ENCODE peak calls at places on chromosomes 13 and 19, in ten cellular contexts. One of them, this sample, is unnamed. For H3K9me3, the result is how much of the 10 kb centered on the place peaks cover.

GRCh38 chr19:1177322-1178114 is 3.5 kb upstream of the SBNO2 start:
- DNase-seq in HCT116: peak
- DNase-seq in breast epithelium: no peak
- DNase-seq in heart right ventricle: no peak
- DNase-seq in upper lobe of right lung: peak
- DNase-seq in AG04450: peak
- DNase-seq in neural progenitor cell: no peak
- DNase-seq in testis: no peak
- DNase-seq in left ventricle myocardium inferior: no peak
- DNase-seq in mucosa of descending colon: peak
- DNase-seq in this sample: peak

GRCh38 chr19:58474291-58474996 is 1.7 kb upstream of the ZNF446 start:
- DNase-seq in HCT116: no peak
- DNase-seq in breast epithelium: no peak
- DNase-seq in heart right ventricle: no peak
- DNase-seq in upper lobe of right lung: no peak
- DNase-seq in AG04450: peak
- DNase-seq in neural progenitor cell: no peak
- DNase-seq in testis: no peak
- DNase-seq in left ventricle myocardium inferior: no peak
- DNase-seq in mucosa of descending colon: no peak
- DNase-seq in this sample: no peak

GRCh38 chr19:39424934-39425333 is 10.8 kb downstream of the RPS16 start:
- DNase-seq in HCT116: no peak
- DNase-seq in breast epithelium: no peak
- DNase-seq in heart right ventricle: no peak
- DNase-seq in upper lobe of right lung: no peak
- DNase-seq in AG04450: no peak
- DNase-seq in neural progenitor cell: no peak
- DNase-seq in testis: no peak
- DNase-seq in left ventricle myocardium inferior: no peak
- DNase-seq in mucosa of descending colon: no peak
- DNase-seq in this sample: no peak

GRCh38 chr19:42051166-42052115 is 18.6 kb downstream of the GRIK5 start:
- DNase-seq in HCT116: no peak
- DNase-seq in breast epithelium: no peak
- DNase-seq in heart right ventricle: no peak
- DNase-seq in upper lobe of right lung: no peak
- DNase-seq in AG04450: no peak
- DNase-seq in neural progenitor cell: no peak
- DNase-seq in testis: no peak
- DNase-seq in left ventricle myocardium inferior: no peak
- DNase-seq in mucosa of descending colon: no peak
- DNase-seq in this sample: no peak

GRCh38 chr19:10419200-10419645 is 1.1 kb upstream of the PDE4A start:
- DNase-seq in HCT116: no peak
- DNase-seq in breast epithelium: no peak
- DNase-seq in heart right ventricle: no peak
- DNase-seq in upper lobe of right lung: no peak
- DNase-seq in AG04450: no peak
- DNase-seq in neural progenitor cell: peak
- DNase-seq in testis: no peak
- DNase-seq in left ventricle myocardium inferior: no peak
- DNase-seq in mucosa of descending colon: no peak
- DNase-seq in this sample: no peak

GRCh38 chr13:60303166-60303565 is 93.9 kb upstream of the TDRD3 start:
- DNase-seq in HCT116: no peak
- DNase-seq in breast epithelium: no peak
- DNase-seq in heart right ventricle: no peak
- DNase-seq in upper lobe of right lung: no peak
- DNase-seq in AG04450: no peak
- DNase-seq in neural progenitor cell: no peak
- DNase-seq in testis: no peak
- DNase-seq in left ventricle myocardium inferior: no peak
- DNase-seq in mucosa of descending colon: no peak
- DNase-seq in this sample: no peak

GRCh38 chr13:103430368-103430767 is 364.2 kb upstream of the SLC10A2 start:
- DNase-seq in HCT116: no peak
- DNase-seq in breast epithelium: no peak
- DNase-seq in heart right ventricle: no peak
- DNase-seq in upper lobe of right lung: no peak
- DNase-seq in AG04450: no peak
- DNase-seq in neural progenitor cell: no peak
- DNase-seq in testis: no peak
- DNase-seq in left ventricle myocardium inferior: no peak
- DNase-seq in mucosa of descending colon: no peak
- DNase-seq in this sample: no peak

GRCh38 chr13:48066310-48066989 is 28.5 kb downstream of the MED4 start:
- DNase-seq in HCT116: no peak
- DNase-seq in breast epithelium: no peak
- DNase-seq in heart right ventricle: no peak
- DNase-seq in upper lobe of right lung: no peak
- DNase-seq in AG04450: no peak
- DNase-seq in neural progenitor cell: no peak
- DNase-seq in testis: no peak
- DNase-seq in left ventricle myocardium inferior: no peak
- DNase-seq in mucosa of descending colon: no peak
- DNase-seq in this sample: no peak

GRCh38 chr13:40565282-40566148 is 100.9 kb downstream of the FOXO1 start:
- DNase-seq in HCT116: no peak
- DNase-seq in breast epithelium: no peak
- DNase-seq in heart right ventricle: no peak
- DNase-seq in upper lobe of right lung: no peak
- DNase-seq in AG04450: no peak
- DNase-seq in neural progenitor cell: no peak
- DNase-seq in testis: no peak
- DNase-seq in left ventricle myocardium inferior: no peak
- DNase-seq in mucosa of descending colon: no peak
- DNase-seq in this sample: no peak

GRCh38 chr13:51894239-51894638 is 32.5 kb downstream of the CCDC70 start:
- DNase-seq in HCT116: no peak
- DNase-seq in breast epithelium: no peak
- DNase-seq in heart right ventricle: no peak
- DNase-seq in upper lobe of right lung: no peak
- DNase-seq in AG04450: no peak
- DNase-seq in neural progenitor cell: no peak
- DNase-seq in testis: no peak
- DNase-seq in left ventricle myocardium inferior: no peak
- DNase-seq in mucosa of descending colon: no peak
- DNase-seq in this sample: no peak

GRCh38 chr19:17376935-17377600 is at the start of gene PLVAP:
- DNase-seq in HCT116: no peak
- DNase-seq in breast epithelium: no peak
- DNase-seq in heart right ventricle: peak
- DNase-seq in upper lobe of right lung: no peak
- DNase-seq in AG04450: no peak
- DNase-seq in neural progenitor cell: no peak
- DNase-seq in testis: no peak
- DNase-seq in left ventricle myocardium inferior: peak
- DNase-seq in mucosa of descending colon: no peak
- DNase-seq in this sample: no peak

GRCh38 chr13:84446972-84447700 is 564.9 kb upstream of the SLITRK1 start:
- DNase-seq in HCT116: no peak
- DNase-seq in breast epithelium: no peak
- DNase-seq in heart right ventricle: no peak
- DNase-seq in upper lobe of right lung: no peak
- DNase-seq in AG04450: no peak
- DNase-seq in neural progenitor cell: no peak
- DNase-seq in testis: no peak
- DNase-seq in left ventricle myocardium inferior: no peak
- DNase-seq in mucosa of descending colon: no peak
- DNase-seq in this sample: no peak

GRCh38 chr13:105634059-105634458 is 901.4 kb downstream of the EFNB2 start:
- DNase-seq in HCT116: no peak
- DNase-seq in breast epithelium: no peak
- DNase-seq in heart right ventricle: no peak
- DNase-seq in upper lobe of right lung: no peak
- DNase-seq in AG04450: no peak
- DNase-seq in neural progenitor cell: no peak
- DNase-seq in testis: no peak
- DNase-seq in left ventricle myocardium inferior: no peak
- DNase-seq in mucosa of descending colon: no peak
- DNase-seq in this sample: no peak

GRCh38 chr19:51029718-51030117 is 3.3 kb upstream of the KLK11 start:
- DNase-seq in HCT116: no peak
- DNase-seq in breast epithelium: no peak
- DNase-seq in heart right ventricle: no peak
- DNase-seq in upper lobe of right lung: no peak
- DNase-seq in AG04450: no peak
- DNase-seq in neural progenitor cell: no peak
- DNase-seq in testis: peak
- DNase-seq in left ventricle myocardium inferior: no peak
- DNase-seq in mucosa of descending colon: no peak
- DNase-seq in this sample: no peak

GRCh38 chr13:34750078-34750703 is 191.9 kb upstream of the NBEA start:
- DNase-seq in HCT116: no peak
- DNase-seq in breast epithelium: no peak
- DNase-seq in heart right ventricle: peak
- DNase-seq in upper lobe of right lung: peak
- DNase-seq in AG04450: no peak
- DNase-seq in neural progenitor cell: peak
- DNase-seq in testis: peak
- DNase-seq in left ventricle myocardium inferior: peak
- DNase-seq in mucosa of descending colon: no peak
- DNase-seq in this sample: no peak

GRCh38 chr13:74187564-74187963 is 53.4 kb upstream of the KLF12 start:
- DNase-seq in HCT116: no peak
- DNase-seq in breast epithelium: no peak
- DNase-seq in heart right ventricle: no peak
- DNase-seq in upper lobe of right lung: no peak
- DNase-seq in AG04450: no peak
- DNase-seq in neural progenitor cell: no peak
- DNase-seq in testis: no peak
- DNase-seq in left ventricle myocardium inferior: no peak
- DNase-seq in mucosa of descending colon: no peak
- DNase-seq in this sample: no peak

GRCh38 chr13:33355470-33355869 is 69.9 kb upstream of the STARD13 start:
- DNase-seq in HCT116: no peak
- DNase-seq in breast epithelium: no peak
- DNase-seq in heart right ventricle: no peak
- DNase-seq in upper lobe of right lung: no peak
- DNase-seq in AG04450: no peak
- DNase-seq in neural progenitor cell: no peak
- DNase-seq in testis: no peak
- DNase-seq in left ventricle myocardium inferior: no peak
- DNase-seq in mucosa of descending colon: no peak
- DNase-seq in this sample: no peak

GRCh38 chr13:103187621-103188020 is 121.4 kb upstream of the SLC10A2 start:
- DNase-seq in HCT116: no peak
- DNase-seq in breast epithelium: no peak
- DNase-seq in heart right ventricle: no peak
- DNase-seq in upper lobe of right lung: no peak
- DNase-seq in AG04450: no peak
- DNase-seq in neural progenitor cell: no peak
- DNase-seq in testis: no peak
- DNase-seq in left ventricle myocardium inferior: no peak
- DNase-seq in mucosa of descending colon: no peak
- DNase-seq in this sample: no peak

GRCh38 chr13:50353651-50354415 is 338.6 kb downstream of the KCNRG start:
- DNase-seq in HCT116: no peak
- DNase-seq in breast epithelium: no peak
- DNase-seq in heart right ventricle: no peak
- DNase-seq in upper lobe of right lung: no peak
- DNase-seq in AG04450: peak
- DNase-seq in neural progenitor cell: no peak
- DNase-seq in testis: no peak
- DNase-seq in left ventricle myocardium inferior: no peak
- DNase-seq in mucosa of descending colon: no peak
- DNase-seq in this sample: no peak

GRCh38 chr19:42468273-42468796 is 25.6 kb upstream of the CXCL17 start:
- DNase-seq in HCT116: peak
- DNase-seq in breast epithelium: no peak
- DNase-seq in heart right ventricle: no peak
- DNase-seq in upper lobe of right lung: no peak
- DNase-seq in AG04450: peak
- DNase-seq in neural progenitor cell: no peak
- DNase-seq in testis: no peak
- DNase-seq in left ventricle myocardium inferior: no peak
- DNase-seq in mucosa of descending colon: peak
- DNase-seq in this sample: no peak

GRCh38 chr19:50333737-50334617 is 4.8 kb upstream of the KCNC3 start:
- DNase-seq in HCT116: no peak
- DNase-seq in breast epithelium: peak
- DNase-seq in heart right ventricle: peak
- DNase-seq in upper lobe of right lung: peak
- DNase-seq in AG04450: peak
- DNase-seq in neural progenitor cell: peak
- DNase-seq in testis: peak
- DNase-seq in left ventricle myocardium inferior: peak
- DNase-seq in mucosa of descending colon: peak
- DNase-seq in this sample: no peak

GRCh38 chr19:3132971-3133792 is 2.7 kb upstream of the GNA15 start:
- DNase-seq in HCT116: no peak
- DNase-seq in breast epithelium: no peak
- DNase-seq in heart right ventricle: peak
- DNase-seq in upper lobe of right lung: peak
- DNase-seq in AG04450: no peak
- DNase-seq in neural progenitor cell: no peak
- DNase-seq in testis: no peak
- DNase-seq in left ventricle myocardium inferior: no peak
- DNase-seq in mucosa of descending colon: peak
- DNase-seq in this sample: peak
- H3K9me3 ChIP-seq in HCT116: under half
- H3K9me3 ChIP-seq in breast epithelium: under half
- H3K9me3 ChIP-seq in heart right ventricle: under half
- H3K9me3 ChIP-seq in upper lobe of right lung: under half
- H3K9me3 ChIP-seq in AG04450: under half
- H3K9me3 ChIP-seq in neural progenitor cell: under half
- H3K9me3 ChIP-seq in testis: under half
- H3K9me3 ChIP-seq in left ventricle myocardium inferior: under half
- H3K9me3 ChIP-seq in mucosa of descending colon: under half
- H3K9me3 ChIP-seq in this sample: under half

GRCh38 chr13:43583331-43583730 is 203.4 kb downstream of the ENOX1 start:
- DNase-seq in HCT116: no peak
- DNase-seq in breast epithelium: no peak
- DNase-seq in heart right ventricle: no peak
- DNase-seq in upper lobe of right lung: no peak
- DNase-seq in AG04450: no peak
- DNase-seq in neural progenitor cell: no peak
- DNase-seq in testis: no peak
- DNase-seq in left ventricle myocardium inferior: no peak
- DNase-seq in mucosa of descending colon: no peak
- DNase-seq in this sample: no peak
- TF ChIP-seq CTCF in HCT116: no peak
- TF ChIP-seq CTCF in breast epithelium: no peak
- TF ChIP-seq CTCF in heart right ventricle: no peak
- TF ChIP-seq CTCF in upper lobe of right lung: no peak
- TF ChIP-seq CTCF in AG04450: no peak
- TF ChIP-seq CTCF in neural progenitor cell: no peak
- TF ChIP-seq CTCF in testis: no peak
- TF ChIP-seq CTCF in left ventricle myocardium inferior: no peak
- TF ChIP-seq CTCF in mucosa of descending colon: no peak
- TF ChIP-seq CTCF in this sample: no peak

GRCh38 chr19:15008308-15008707 is 28.6 kb upstream of the SLC1A6 start:
- DNase-seq in HCT116: no peak
- DNase-seq in breast epithelium: no peak
- DNase-seq in heart right ventricle: no peak
- DNase-seq in upper lobe of right lung: no peak
- DNase-seq in AG04450: no peak
- DNase-seq in neural progenitor cell: no peak
- DNase-seq in testis: no peak
- DNase-seq in left ventricle myocardium inferior: no peak
- DNase-seq in mucosa of descending colon: no peak
- DNase-seq in this sample: no peak
- H3K9me3 ChIP-seq in HCT116: under half
- H3K9me3 ChIP-seq in breast epithelium: under half
- H3K9me3 ChIP-seq in heart right ventricle: under half
- H3K9me3 ChIP-seq in upper lobe of right lung: under half
- H3K9me3 ChIP-seq in AG04450: under half
- H3K9me3 ChIP-seq in neural progenitor cell: under half
- H3K9me3 ChIP-seq in testis: under half
- H3K9me3 ChIP-seq in left ventricle myocardium inferior: under half
- H3K9me3 ChIP-seq in mucosa of descending colon: under half
- H3K9me3 ChIP-seq in this sample: under half

GRCh38 chr19:47186337-47187022 is 44.5 kb downstream of the BBC3 start:
- DNase-seq in HCT116: no peak
- DNase-seq in breast epithelium: no peak
- DNase-seq in heart right ventricle: no peak
- DNase-seq in upper lobe of right lung: no peak
- DNase-seq in AG04450: no peak
- DNase-seq in neural progenitor cell: no peak
- DNase-seq in testis: no peak
- DNase-seq in left ventricle myocardium inferior: no peak
- DNase-seq in mucosa of descending colon: peak
- DNase-seq in this sample: no peak
- TF ChIP-seq CTCF in HCT116: no peak
- TF ChIP-seq CTCF in breast epithelium: no peak
- TF ChIP-seq CTCF in heart right ventricle: no peak
- TF ChIP-seq CTCF in upper lobe of right lung: no peak
- TF ChIP-seq CTCF in AG04450: no peak
- TF ChIP-seq CTCF in neural progenitor cell: no peak
- TF ChIP-seq CTCF in testis: no peak
- TF ChIP-seq CTCF in left ventricle myocardium inferior: no peak
- TF ChIP-seq CTCF in mucosa of descending colon: no peak
- TF ChIP-seq CTCF in this sample: no peak

This sample was measured in ascending aorta.